ENCODE peak calls at places on chromosomes 4 and X, in six cellular contexts. W is suprapubic skin; T is K562; D is IMR-90; Q is endothelial cell of umbilical vein; M is naive thymus-derived CD4-positive, alpha-beta T cell. P is an unnamed sample.

GRCh38 chrX:127129510-127129909 is 310.0 kb downstream of the PRR32 start:
- DNase-seq in M (no peak), T (no peak), W (no peak), D (no peak), Q (no peak), P (no peak)

GRCh38 chr4:30714408-30715031 is 5.6 kb upstream of the PCDH7 start:
- DNase-seq in D (peak; percentile 59), Q (peak; percentile 65), T (peak; percentile 37), M (no peak), W (no peak), P (no peak)

GRCh38 chr4:13920901-13921300 is 293.4 kb upstream of the BOD1L1 start:
- DNase-seq in T (no peak), W (peak; percentile 71), D (peak; percentile 100), M (no peak), Q (peak; percentile 93), P (no peak)

GRCh38 chrX:24651783-24652182 is 4.6 kb upstream of the PCYT1B start:
- DNase-seq in M (no peak), W (no peak), D (no peak), Q (no peak), T (no peak), P (no peak)

GRCh38 chr4:123892368-123892961 is 495.9 kb downstream of the SPRY1 start:
- DNase-seq in D (peak; percentile 0), W (no peak), M (no peak), Q (peak; percentile 61), T (no peak), P (no peak)

GRCh38 chr4:112492321-112492720 is 23.7 kb downstream of the NEUROG2 start:
- DNase-seq in Q (no peak), T (no peak), W (no peak), D (no peak), M (no peak), P (no peak)

GRCh38 chr4:38943355-38943754 is 75.7 kb downstream of the FAM114A1 start:
- DNase-seq in T (no peak), M (no peak), W (no peak), Q (no peak), D (peak; percentile 85), P (no peak)

GRCh38 chrX:136203438-136203837 is 47.8 kb downstream of the MAP7D3 start:
- DNase-seq in T (no peak), M (no peak), D (no peak), Q (no peak), W (no peak), P (no peak)

GRCh38 chrX:78573630-78574029 is 85.5 kb downstream of the RTL3 start:
- DNase-seq in Q (no peak), M (no peak), W (no peak), T (no peak), D (no peak), P (no peak)

GRCh38 chr4:2712261-2712842 is 43.8 kb downstream of the TNIP2 start:
- DNase-seq in T (no peak), D (no peak), M (no peak), Q (no peak), W (peak; percentile 21), P (peak; percentile 18)

GRCh38 chrX:108036298-108036973 is 8.4 kb upstream of the VSIG1 start:
- DNase-seq in D (peak; percentile 93), M (no peak), W (no peak), Q (peak; percentile 88), T (peak; percentile 18), P (no peak)

GRCh38 chrX:2561461-2561860 is 60.7 kb upstream of the DHRSX start:
- DNase-seq in Q (no peak), D (no peak), W (no peak), M (no peak), T (no peak), P (no peak)

GRCh38 chr4:4216261-4216660 is 10.5 kb downstream of the OTOP1 start:
- DNase-seq in T (no peak), W (no peak), M (no peak), Q (no peak), D (no peak), P (no peak)

GRCh38 chr4:154720618-154721267 is 23.1 kb upstream of the LRAT start:
- DNase-seq in Q (no peak), T (no peak), M (no peak), D (no peak), W (no peak), P (no peak)

GRCh38 chr4:31193516-31193915 is 473.3 kb downstream of the PCDH7 start:
- DNase-seq in T (no peak), M (no peak), W (no peak), Q (peak; percentile 14), D (no peak), P (no peak)

GRCh38 chr4:88743696-88744095 is 46.1 kb upstream of the NAP1L5 start:
- DNase-seq in W (no peak), M (no peak), T (no peak), D (peak; percentile 94), Q (no peak), P (no peak)

GRCh38 chrX:41457618-41458192 is 10.6 kb downstream of the NYX start:
- DNase-seq in T (no peak), W (no peak), D (no peak), Q (no peak), M (no peak), P (peak; percentile 71)

GRCh38 chrX:150587585-150588503 is 19.4 kb downstream of the MTM1 start:
- DNase-seq in D (no peak), M (peak; percentile 16), W (no peak), T (peak; percentile 36), Q (peak; percentile 35), P (peak; percentile 22)

GRCh38 chrX:71615954-71616353 is 2.4 kb downstream of the CXCR3 start:
- DNase-seq in W (no peak), M (no peak), Q (no peak), D (no peak), T (no peak), P (no peak)

GRCh38 chrX:47898024-47898423 is 61.3 kb downstream of the ZNF81 start:
- DNase-seq in M (no peak), Q (no peak), W (no peak), T (no peak), D (no peak), P (no peak)

GRCh38 chrX:1496076-1496475 is 40.9 kb downstream of the P2RY8 start:
- DNase-seq in M (no peak), W (no peak), T (no peak), D (no peak), Q (no peak), P (no peak)

GRCh38 chrX:3219231-3219630 is 127.2 kb downstream of the MXRA5 start:
- DNase-seq in T (no peak), W (no peak), M (no peak), D (no peak), Q (no peak), P (no peak)

GRCh38 chr4:55668449-55668848 is 32.4 kb upstream of the NMU start:
- DNase-seq in Q (no peak), W (no peak), M (no peak), D (no peak), T (no peak), P (no peak)

GRCh38 chr4:55670695-55671094 is 34.6 kb upstream of the NMU start:
- DNase-seq in M (no peak), D (no peak), T (peak; percentile 47), W (no peak), Q (no peak), P (no peak)

GRCh38 chr4:55673424-55673823 is 37.3 kb upstream of the NMU start:
- DNase-seq in Q (no peak), M (no peak), W (no peak), T (no peak), D (no peak), P (no peak)

GRCh38 chr4:55675196-55675793 is 39.2 kb upstream of the NMU start:
- DNase-seq in M (no peak), D (no peak), W (no peak), T (no peak), Q (no peak), P (no peak)

DNA sequence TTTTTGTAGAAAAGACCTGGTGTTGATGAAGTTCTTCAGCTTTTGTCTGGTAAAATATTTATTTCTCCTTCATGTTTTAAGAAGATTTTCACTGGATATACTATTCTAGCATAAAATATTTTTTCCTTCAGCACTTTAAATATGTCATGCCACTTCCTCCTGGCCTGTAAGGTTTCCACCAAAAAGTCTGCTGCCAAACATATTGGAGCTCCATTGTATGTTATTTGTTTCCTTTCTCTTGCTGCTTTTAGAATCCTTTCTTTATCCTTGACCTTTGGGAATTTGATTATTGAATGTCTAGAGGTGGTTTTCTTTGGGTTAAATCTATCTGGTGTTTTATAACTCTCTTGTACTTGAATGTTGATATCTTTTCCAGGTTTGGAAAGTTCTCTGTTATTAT is 35.6 kb upstream of the NMU start:
- DNase-seq in T (no peak), W (no peak), Q (no peak), D (no peak), M (no peak), P (no peak)
- H3K4me3 ChIP-seq in T (no peak overlapping the region), W (no peak overlapping the region), Q (no peak overlapping the region), D (no peak overlapping the region), M (no peak overlapping the region), P (no peak overlapping the region)

GRCh38 chr4:137541181-137541580 is 8.9 kb upstream of the PCDH18 start:
- DNase-seq in M (no peak), Q (no peak), T (no peak), D (no peak), W (no peak), P (no peak)

GRCh38 chr4:137543650-137544049 is 11.4 kb upstream of the PCDH18 start:
- DNase-seq in D (no peak), T (no peak), Q (no peak), W (no peak), M (no peak), P (no peak)

GRCh38 chr4:137541866-137542648 is 9.8 kb upstream of the PCDH18 start:
- DNase-seq in W (no peak), T (no peak), M (no peak), Q (no peak), D (no peak), P (no peak)

GRCh38 chr4:137543198-137543597 is 10.9 kb upstream of the PCDH18 start:
- DNase-seq in Q (no peak), T (no peak), W (no peak), M (no peak), D (no peak), P (no peak)

GRCh38 chr4:137545461-137545861 is 13.2 kb upstream of the PCDH18 start:
- DNase-seq in M (no peak), D (peak; percentile 94), T (no peak), Q (no peak), W (no peak), P (no peak)
- H3K27ac ChIP-seq in M (no peak overlapping the region), D (peak overlapping the region; percentile 39), T (no peak overlapping the region), Q (no peak overlapping the region), W (no peak overlapping the region), P (no peak overlapping the region)

DNA sequence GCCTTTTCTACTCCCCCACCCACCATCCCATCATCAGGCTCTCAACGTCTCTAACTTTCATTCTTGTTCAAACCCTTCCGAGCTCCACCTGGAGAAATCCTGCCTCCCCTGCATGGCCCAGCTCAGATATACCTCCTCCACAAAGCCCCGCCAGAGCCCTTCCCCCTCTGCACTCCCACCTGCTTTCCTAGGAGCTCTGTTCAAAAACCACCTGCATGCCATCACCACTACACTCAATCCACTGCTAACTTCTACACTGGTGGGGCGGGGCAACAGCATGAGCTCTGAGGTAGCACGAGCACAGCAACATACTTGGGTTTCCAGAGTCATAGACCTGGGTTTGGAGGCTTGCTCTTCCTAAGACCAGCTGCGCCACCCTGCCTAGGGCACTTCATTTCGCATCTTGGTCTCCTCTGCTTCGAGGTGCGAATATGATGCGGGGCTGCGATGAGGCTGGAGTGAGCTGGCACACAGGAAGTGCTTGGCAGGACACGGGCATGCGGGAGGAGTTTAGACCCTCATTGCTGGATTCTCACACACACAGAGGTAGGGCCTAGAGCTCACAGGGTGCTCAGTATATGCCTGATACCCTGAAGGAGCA is 3.5 kb downstream of the SASH3 start:
- DNase-seq in D (no peak), W (no peak), T (no peak), M (no peak), Q (no peak), P (peak; percentile 32)
- H3K4me1 ChIP-seq in D (no peaks in the 10 kb centered on the region), W (no peaks in the 10 kb centered on the region), T (peaks cover 22% of the 10 kb centered on the region), M (peaks cover 49% of the 10 kb centered on the region), Q (no peaks in the 10 kb centered on the region), P (peaks cover 75% of the 10 kb centered on the region)

GRCh38 chrX:22116585-22117546 is 84.7 kb downstream of the PHEX start:
- DNase-seq in W (no peak), T (no peak), D (no peak), Q (no peak), M (no peak), P (no peak)
- H3K4me3 ChIP-seq in W (no peak overlapping the region), T (no peak overlapping the region), D (no peak overlapping the region), Q (no peak overlapping the region), M (no peak overlapping the region), P (no peak overlapping the region)